ENCODE peak calls at places on chromosomes 3 and 15, in ten cellular contexts. One of them, this sample, is unnamed.

GRCh38 chr3:70108072-70108471 is 108.5 kb downstream of the SAMMSON start:
- DNase-seq in left lung: no peak
- DNase-seq in heart right ventricle: no peak
- DNase-seq in lower lobe of right lung: peak
- DNase-seq in A549: no peak
- DNase-seq in mesendoderm: peak
- DNase-seq in right atrium auricular region: no peak
- DNase-seq in kidney: no peak
- DNase-seq in cardiac muscle cell: no peak
- DNase-seq in endothelial cell of umbilical vein: no peak
- DNase-seq in this sample: peak

GRCh38 chr3:173045770-173046382 is 95.2 kb downstream of the SPATA16 start:
- DNase-seq in right atrium auricular region: no peak
- DNase-seq in lower lobe of right lung: no peak
- DNase-seq in heart right ventricle: no peak
- DNase-seq in endothelial cell of umbilical vein: peak
- DNase-seq in kidney: no peak
- DNase-seq in A549: no peak
- DNase-seq in cardiac muscle cell: no peak
- DNase-seq in mesendoderm: no peak
- DNase-seq in left lung: no peak
- DNase-seq in this sample: no peak

GRCh38 chr15:101113114-101114005 is 138.5 kb downstream of the CHSY1 start:
- DNase-seq in heart right ventricle: no peak
- DNase-seq in right atrium auricular region: no peak
- DNase-seq in mesendoderm: no peak
- DNase-seq in cardiac muscle cell: no peak
- DNase-seq in endothelial cell of umbilical vein: no peak
- DNase-seq in left lung: no peak
- DNase-seq in lower lobe of right lung: no peak
- DNase-seq in A549: no peak
- DNase-seq in kidney: no peak
- DNase-seq in this sample: no peak

GRCh38 chr3:46349484-46350261 is 4.2 kb upstream of the CCR2 start:
- DNase-seq in kidney: no peak
- DNase-seq in A549: no peak
- DNase-seq in heart right ventricle: no peak
- DNase-seq in endothelial cell of umbilical vein: no peak
- DNase-seq in lower lobe of right lung: no peak
- DNase-seq in left lung: no peak
- DNase-seq in right atrium auricular region: no peak
- DNase-seq in mesendoderm: no peak
- DNase-seq in cardiac muscle cell: no peak
- DNase-seq in this sample: no peak

GRCh38 chr3:12195231-12195630 is 36.5 kb upstream of the TIMP4 start:
- DNase-seq in heart right ventricle: no peak
- DNase-seq in endothelial cell of umbilical vein: no peak
- DNase-seq in kidney: no peak
- DNase-seq in cardiac muscle cell: no peak
- DNase-seq in right atrium auricular region: no peak
- DNase-seq in mesendoderm: peak
- DNase-seq in lower lobe of right lung: no peak
- DNase-seq in left lung: no peak
- DNase-seq in A549: no peak
- DNase-seq in this sample: no peak

GRCh38 chr3:16090013-16090412 is 84.5 kb upstream of the GALNT15 start:
- DNase-seq in endothelial cell of umbilical vein: peak
- DNase-seq in A549: peak
- DNase-seq in mesendoderm: no peak
- DNase-seq in heart right ventricle: no peak
- DNase-seq in left lung: no peak
- DNase-seq in right atrium auricular region: no peak
- DNase-seq in lower lobe of right lung: no peak
- DNase-seq in kidney: no peak
- DNase-seq in cardiac muscle cell: no peak
- DNase-seq in this sample: no peak

GRCh38 chr3:25785826-25786225 is 2.6 kb upstream of the NGLY1 start:
- DNase-seq in endothelial cell of umbilical vein: no peak
- DNase-seq in A549: no peak
- DNase-seq in heart right ventricle: no peak
- DNase-seq in kidney: no peak
- DNase-seq in left lung: no peak
- DNase-seq in cardiac muscle cell: no peak
- DNase-seq in mesendoderm: no peak
- DNase-seq in lower lobe of right lung: no peak
- DNase-seq in right atrium auricular region: no peak
- DNase-seq in this sample: no peak

GRCh38 chr15:60006203-60006782 is 2.2 kb downstream of the FOXB1 start:
- DNase-seq in cardiac muscle cell: peak
- DNase-seq in heart right ventricle: no peak
- DNase-seq in right atrium auricular region: no peak
- DNase-seq in endothelial cell of umbilical vein: peak
- DNase-seq in A549: no peak
- DNase-seq in mesendoderm: peak
- DNase-seq in kidney: peak
- DNase-seq in lower lobe of right lung: peak
- DNase-seq in left lung: peak
- DNase-seq in this sample: peak

GRCh38 chr3:16203031-16203430 is 28.6 kb downstream of the GALNT15 start:
- DNase-seq in heart right ventricle: no peak
- DNase-seq in left lung: no peak
- DNase-seq in endothelial cell of umbilical vein: no peak
- DNase-seq in right atrium auricular region: no peak
- DNase-seq in kidney: no peak
- DNase-seq in A549: no peak
- DNase-seq in lower lobe of right lung: no peak
- DNase-seq in cardiac muscle cell: no peak
- DNase-seq in mesendoderm: no peak
- DNase-seq in this sample: no peak

GRCh38 chr15:62647195-62647865 is 395.2 kb upstream of the TPM1 start:
- DNase-seq in lower lobe of right lung: no peak
- DNase-seq in right atrium auricular region: no peak
- DNase-seq in heart right ventricle: no peak
- DNase-seq in endothelial cell of umbilical vein: no peak
- DNase-seq in cardiac muscle cell: no peak
- DNase-seq in mesendoderm: peak
- DNase-seq in left lung: peak
- DNase-seq in A549: peak
- DNase-seq in kidney: no peak
- DNase-seq in this sample: peak

GRCh38 chr3:129417354-129417753 is 11.1 kb downstream of the EFCAB12 start:
- DNase-seq in right atrium auricular region: no peak
- DNase-seq in endothelial cell of umbilical vein: peak
- DNase-seq in kidney: no peak
- DNase-seq in lower lobe of right lung: no peak
- DNase-seq in A549: no peak
- DNase-seq in left lung: no peak
- DNase-seq in mesendoderm: no peak
- DNase-seq in cardiac muscle cell: no peak
- DNase-seq in heart right ventricle: no peak
- DNase-seq in this sample: no peak

GRCh38 chr3:88661433-88661824 is 446.0 kb upstream of the EPHA3 start:
- DNase-seq in cardiac muscle cell: no peak
- DNase-seq in endothelial cell of umbilical vein: no peak
- DNase-seq in lower lobe of right lung: no peak
- DNase-seq in right atrium auricular region: no peak
- DNase-seq in A549: no peak
- DNase-seq in mesendoderm: no peak
- DNase-seq in heart right ventricle: no peak
- DNase-seq in left lung: no peak
- DNase-seq in kidney: no peak
- DNase-seq in this sample: peak

GRCh38 chr3:49132437-49133225 is at the start of gene LAMB2:
- DNase-seq in cardiac muscle cell: peak
- DNase-seq in endothelial cell of umbilical vein: peak
- DNase-seq in heart right ventricle: peak
- DNase-seq in A549: peak
- DNase-seq in lower lobe of right lung: peak
- DNase-seq in right atrium auricular region: peak
- DNase-seq in mesendoderm: peak
- DNase-seq in left lung: peak
- DNase-seq in kidney: peak
- DNase-seq in this sample: peak

GRCh38 chr3:123872621-123873020 is 11.5 kb downstream of the MYLK start:
- DNase-seq in heart right ventricle: no peak
- DNase-seq in endothelial cell of umbilical vein: no peak
- DNase-seq in left lung: no peak
- DNase-seq in kidney: no peak
- DNase-seq in right atrium auricular region: no peak
- DNase-seq in mesendoderm: no peak
- DNase-seq in cardiac muscle cell: no peak
- DNase-seq in lower lobe of right lung: no peak
- DNase-seq in A549: no peak
- DNase-seq in this sample: no peak
- H3K27ac ChIP-seq in heart right ventricle: no peak
- H3K27ac ChIP-seq in endothelial cell of umbilical vein: no peak
- H3K27ac ChIP-seq in left lung: no peak
- H3K27ac ChIP-seq in kidney: no peak
- H3K27ac ChIP-seq in right atrium auricular region: no peak
- H3K27ac ChIP-seq in mesendoderm: no peak
- H3K27ac ChIP-seq in cardiac muscle cell: no peak
- H3K27ac ChIP-seq in lower lobe of right lung: no peak
- H3K27ac ChIP-seq in A549: no peak
- H3K27ac ChIP-seq in this sample: no peak

DNA sequence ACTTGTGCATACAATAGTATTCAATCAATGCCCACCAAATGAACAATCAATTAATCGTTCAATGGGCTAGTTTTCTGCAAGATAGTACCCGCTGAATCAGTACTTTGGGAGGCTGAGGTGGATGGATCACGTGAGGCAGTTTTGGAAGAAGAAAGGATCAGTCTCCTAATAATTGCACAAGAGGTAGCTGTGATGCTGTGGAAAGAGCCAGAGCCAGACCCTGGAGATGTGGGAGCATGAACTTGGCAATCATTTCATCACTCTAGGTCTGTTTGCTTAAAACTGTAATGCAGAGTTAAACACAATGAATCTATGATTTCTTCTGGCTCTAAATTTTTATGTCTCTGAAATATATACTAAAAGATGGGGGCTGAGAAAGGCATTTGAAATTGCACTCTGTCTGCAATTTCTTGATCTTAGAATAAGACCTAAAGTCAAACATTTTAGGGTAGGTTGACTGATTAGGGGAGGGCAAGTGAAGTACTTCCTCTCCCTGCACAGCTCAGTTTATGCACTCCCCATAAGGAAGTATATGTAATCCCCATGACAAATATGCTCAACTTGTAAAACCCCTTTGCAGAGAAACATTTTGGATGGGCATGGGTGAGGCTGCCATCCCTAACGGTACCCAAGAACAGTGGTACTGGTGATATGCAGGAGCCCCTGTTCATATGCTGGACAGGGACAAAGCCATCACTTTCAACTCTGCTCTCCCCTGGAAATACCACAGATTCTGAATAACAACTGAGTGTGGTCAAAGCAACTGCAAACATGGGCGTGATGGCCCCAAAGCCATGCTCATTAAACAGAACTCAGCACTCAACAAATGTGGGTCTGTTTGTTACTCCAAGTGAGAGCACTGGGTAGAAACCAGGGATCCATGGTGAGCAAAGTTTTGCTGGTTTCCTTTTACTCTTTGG is 28.6 kb upstream of the SPATA12 start:
- DNase-seq in right atrium auricular region: no peak
- DNase-seq in lower lobe of right lung: no peak
- DNase-seq in A549: no peak
- DNase-seq in left lung: no peak
- DNase-seq in cardiac muscle cell: no peak
- DNase-seq in heart right ventricle: no peak
- DNase-seq in endothelial cell of umbilical vein: no peak
- DNase-seq in kidney: no peak
- DNase-seq in mesendoderm: no peak
- DNase-seq in this sample: peak
- H3K27ac ChIP-seq in right atrium auricular region: no peak
- H3K27ac ChIP-seq in lower lobe of right lung: no peak
- H3K27ac ChIP-seq in A549: no peak
- H3K27ac ChIP-seq in left lung: no peak
- H3K27ac ChIP-seq in cardiac muscle cell: no peak
- H3K27ac ChIP-seq in heart right ventricle: no peak
- H3K27ac ChIP-seq in endothelial cell of umbilical vein: no peak
- H3K27ac ChIP-seq in kidney: no peak
- H3K27ac ChIP-seq in mesendoderm: no peak
- H3K27ac ChIP-seq in this sample: no peak

DNA sequence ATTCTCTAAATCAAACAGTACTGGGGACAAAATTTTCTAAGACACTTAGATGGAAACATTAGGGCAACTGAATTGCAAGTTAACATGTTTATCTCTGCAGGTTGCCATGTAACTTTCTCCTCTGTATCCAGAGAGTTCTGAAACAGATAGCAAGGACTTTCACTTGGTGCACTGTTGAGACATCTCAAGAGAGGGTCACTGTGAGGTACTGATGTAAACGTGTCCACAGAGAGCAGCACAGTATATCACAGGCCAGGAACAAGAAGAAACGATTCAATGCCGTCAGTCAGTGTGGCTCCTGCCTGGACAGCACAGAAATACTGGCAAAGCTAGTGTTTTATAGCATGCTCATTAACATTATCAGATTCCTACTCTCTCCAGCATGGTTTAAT is 102.9 kb downstream of the IMPG2 start:
- DNase-seq in right atrium auricular region: no peak
- DNase-seq in left lung: no peak
- DNase-seq in lower lobe of right lung: no peak
- DNase-seq in cardiac muscle cell: no peak
- DNase-seq in kidney: no peak
- DNase-seq in endothelial cell of umbilical vein: no peak
- DNase-seq in mesendoderm: no peak
- DNase-seq in A549: no peak
- DNase-seq in heart right ventricle: no peak
- DNase-seq in this sample: no peak
- H3K27ac ChIP-seq in right atrium auricular region: peak
- H3K27ac ChIP-seq in left lung: no peak
- H3K27ac ChIP-seq in lower lobe of right lung: peak
- H3K27ac ChIP-seq in cardiac muscle cell: no peak
- H3K27ac ChIP-seq in kidney: no peak
- H3K27ac ChIP-seq in endothelial cell of umbilical vein: no peak
- H3K27ac ChIP-seq in mesendoderm: no peak
- H3K27ac ChIP-seq in A549: no peak
- H3K27ac ChIP-seq in heart right ventricle: no peak
- H3K27ac ChIP-seq in this sample: no peak

GRCh38 chr15:31330111-31330785 is 3.6 kb downstream of the KLF13 start:
- DNase-seq in mesendoderm: no peak
- DNase-seq in kidney: no peak
- DNase-seq in right atrium auricular region: no peak
- DNase-seq in cardiac muscle cell: no peak
- DNase-seq in heart right ventricle: no peak
- DNase-seq in left lung: no peak
- DNase-seq in A549: no peak
- DNase-seq in lower lobe of right lung: no peak
- DNase-seq in endothelial cell of umbilical vein: no peak
- DNase-seq in this sample: peak
- H3K27ac ChIP-seq in mesendoderm: no peak
- H3K27ac ChIP-seq in kidney: peak
- H3K27ac ChIP-seq in right atrium auricular region: peak
- H3K27ac ChIP-seq in cardiac muscle cell: no peak
- H3K27ac ChIP-seq in heart right ventricle: peak
- H3K27ac ChIP-seq in left lung: peak
- H3K27ac ChIP-seq in A549: no peak
- H3K27ac ChIP-seq in lower lobe of right lung: peak
- H3K27ac ChIP-seq in endothelial cell of umbilical vein: no peak
- H3K27ac ChIP-seq in this sample: no peak

This sample was measured in SJCRH30.